ENCODE peak calls at places on chromosomes 5 and 9, in seven cellular contexts. F, Q, T, H, J, U and C are unnamed samples.

GRCh38 chr5:152688561-152689274 is 283.6 kb upstream of the NMUR2 start:
- DNase-seq in F (no peak), H (peak; percentile 54), U (no peak), Q (peak; percentile 78), J (no peak), T (no peak), C (peak; percentile 34)

GRCh38 chr5:53161876-53162275 is 52.3 kb upstream of the MOCS2 start:
- DNase-seq in T (no peak), H (peak; percentile 63), U (no peak), J (no peak), Q (no peak), F (no peak), C (peak; percentile 43)

GRCh38 chr9:17135578-17135904 is 701 bp downstream of the CNTLN start:
- DNase-seq in F (no peak), U (no peak), H (no peak), J (no peak), T (no peak), Q (no peak), C (no peak)

GRCh38 chr9:99807276-99807852 is 14.3 kb upstream of the NR4A3 start:
- DNase-seq in Q (peak; percentile 82), J (peak; percentile 76), U (peak; percentile 76), F (peak; percentile 85), H (peak; percentile 73), T (peak; percentile 83), C (no peak)

GRCh38 chr5:59328801-59329296 is 564.7 kb downstream of the PDE4D start:
- DNase-seq in U (no peak), F (no peak), H (peak; percentile 64), T (no peak), Q (peak; percentile 3), J (no peak), C (no peak)

GRCh38 chr9:114382951-114383865 is 4.6 kb downstream of the AKNA start:
- DNase-seq in Q (no peak), F (peak; percentile 83), H (peak; percentile 72), J (no peak), T (no peak), U (peak; percentile 59), C (no peak)

GRCh38 chr5:145540375-145540774 is 294.8 kb downstream of the PRELID2 start:
- DNase-seq in J (no peak), U (no peak), F (no peak), Q (no peak), H (peak; percentile 17), T (no peak), C (no peak)

GRCh38 chr9:20280330-20280729 is 342.0 kb downstream of the MLLT3 start:
- DNase-seq in Q (no peak), T (no peak), U (no peak), H (no peak), F (no peak), J (no peak), C (no peak)

GRCh38 chr9:114060711-114061110 is 17.4 kb downstream of the AMBP start:
- DNase-seq in F (no peak), J (peak; percentile 40), H (no peak), T (no peak), U (no peak), Q (no peak), C (no peak)

GRCh38 chr9:4490705-4491620 is 695 bp downstream of the SLC1A1 start:
- DNase-seq in H (peak; percentile 27), J (no peak), U (peak; percentile 29), F (no peak), Q (peak; percentile 27), T (no peak), C (no peak)

GRCh38 chr5:143085319-143085917 is 315.2 kb downstream of the ARHGAP26 start:
- DNase-seq in U (no peak), H (no peak), J (no peak), T (no peak), Q (no peak), F (no peak), C (no peak)

GRCh38 chr9:35114921-35115341 is 731 bp downstream of the ATOSB start:
- DNase-seq in U (peak; percentile 58), F (peak; percentile 82), H (peak; percentile 80), T (peak; percentile 42), J (peak; percentile 80), Q (peak; percentile 58), C (no peak)

GRCh38 chr9:698276-698675 is 143.2 kb upstream of the DMRT1 start:
- DNase-seq in J (no peak), H (peak; percentile 63), Q (no peak), U (no peak), F (no peak), T (no peak), C (no peak)

GRCh38 chr5:122154491-122154890 is 25.1 kb downstream of the ZNF474 start:
- DNase-seq in T (no peak), Q (no peak), F (no peak), U (no peak), H (peak; percentile 67), J (no peak), C (no peak)

GRCh38 chr5:76455531-76456132 is 52.5 kb downstream of the IQGAP2 start:
- DNase-seq in J (no peak), F (no peak), Q (no peak), T (no peak), U (no peak), H (no peak), C (no peak)

GRCh38 chr9:125239631-125240597 is 1.2 kb downstream of the HSPA5 start:
- DNase-seq in Q (no peak), J (no peak), F (no peak), H (no peak), U (no peak), T (no peak), C (no peak)

GRCh38 chr9:125238915-125239446 is 2.2 kb downstream of the HSPA5 start:
- DNase-seq in U (no peak), T (no peak), H (no peak), J (no peak), F (no peak), Q (no peak), C (no peak)

GRCh38 chr9:125240649-125240999 is 519 bp downstream of the HSPA5 start:
- DNase-seq in U (peak; percentile 59), F (no peak), Q (peak; percentile 41), J (peak; percentile 61), H (peak; percentile 45), T (peak; percentile 50), C (no peak)

GRCh38 chr9:125235805-125236534 is 5.2 kb downstream of the HSPA5 start:
- DNase-seq in H (no peak), Q (no peak), J (no peak), F (no peak), U (no peak), T (no peak), C (no peak)

DNA sequence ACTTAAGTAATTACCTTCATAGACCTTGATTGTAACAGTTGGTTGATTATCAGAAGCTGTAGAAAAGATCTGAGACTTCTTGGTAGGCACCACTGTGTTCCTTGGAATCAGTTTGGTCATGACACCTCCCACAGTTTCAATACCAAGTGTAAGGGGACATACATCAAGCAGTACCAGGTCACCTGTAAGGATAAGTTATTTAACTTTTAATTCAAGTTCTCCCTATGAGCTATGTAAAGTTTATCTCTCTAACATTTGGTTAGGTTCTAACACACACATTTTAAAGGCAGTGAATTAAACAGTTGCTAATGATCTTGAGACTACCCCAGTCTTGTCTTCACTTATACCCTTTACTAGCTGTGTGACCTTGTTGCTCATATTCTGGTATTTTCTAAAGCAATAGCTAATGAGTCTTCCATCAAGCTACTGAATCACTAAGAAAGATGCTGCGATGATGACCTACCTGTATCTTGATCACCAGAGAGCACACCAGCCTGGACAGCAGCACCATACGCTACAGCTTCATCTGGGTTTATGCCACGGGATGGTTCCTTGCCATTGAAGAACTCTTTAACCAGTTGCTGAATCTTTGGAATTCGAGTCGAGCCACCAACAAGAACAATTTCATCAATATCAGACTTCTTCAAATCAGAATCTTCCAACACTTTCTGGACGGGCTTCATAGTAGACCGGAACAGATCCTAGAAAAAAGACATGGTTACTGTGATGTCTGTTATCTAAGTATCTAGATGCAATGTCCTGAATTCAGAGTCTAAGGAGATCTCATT is 2.8 kb downstream of the HSPA5 start:
- DNase-seq in F (no peak), U (no peak), J (no peak), T (no peak), H (no peak), Q (no peak), C (no peak)
- H3K4me3 ChIP-seq in F (no peak overlapping the region), U (peak overlapping the region; percentile 87), J (peak overlapping the region; percentile 91), T (peak overlapping the region; percentile 77), H (peak overlapping the region; percentile 87), Q (peak overlapping the region; percentile 93), C (peak overlapping the region; percentile 26)

DNA sequence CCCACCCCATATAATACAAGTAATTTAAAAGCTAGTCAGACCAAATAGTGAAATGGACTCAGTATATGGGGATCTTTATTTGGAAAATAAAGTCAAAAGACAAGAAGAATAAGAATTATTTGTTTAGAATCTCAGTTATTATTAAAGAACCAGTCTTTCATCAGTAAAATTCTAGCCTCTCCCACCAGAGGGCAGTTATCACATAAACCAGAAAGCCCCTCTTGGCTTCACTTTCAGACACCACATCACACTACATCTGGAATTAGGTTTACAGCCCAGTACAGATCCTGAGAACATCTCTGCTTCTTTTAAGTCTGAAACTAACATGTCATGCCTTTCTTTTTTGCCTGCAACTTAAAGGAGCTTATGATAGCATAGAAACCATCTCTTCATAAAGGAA is 12.2 kb upstream of the HSPB3 start:
- DNase-seq in T (no peak), J (no peak), Q (peak; percentile 71), F (no peak), U (peak; percentile 51), H (peak; percentile 79), C (no peak)
- TF ChIP-seq CTCF in T (no peak), J (peak; percentile 52), Q (peak; percentile 66), F (no peak), U (peak; percentile 61), H (peak; percentile 36), C (peak; percentile 53)

DNA sequence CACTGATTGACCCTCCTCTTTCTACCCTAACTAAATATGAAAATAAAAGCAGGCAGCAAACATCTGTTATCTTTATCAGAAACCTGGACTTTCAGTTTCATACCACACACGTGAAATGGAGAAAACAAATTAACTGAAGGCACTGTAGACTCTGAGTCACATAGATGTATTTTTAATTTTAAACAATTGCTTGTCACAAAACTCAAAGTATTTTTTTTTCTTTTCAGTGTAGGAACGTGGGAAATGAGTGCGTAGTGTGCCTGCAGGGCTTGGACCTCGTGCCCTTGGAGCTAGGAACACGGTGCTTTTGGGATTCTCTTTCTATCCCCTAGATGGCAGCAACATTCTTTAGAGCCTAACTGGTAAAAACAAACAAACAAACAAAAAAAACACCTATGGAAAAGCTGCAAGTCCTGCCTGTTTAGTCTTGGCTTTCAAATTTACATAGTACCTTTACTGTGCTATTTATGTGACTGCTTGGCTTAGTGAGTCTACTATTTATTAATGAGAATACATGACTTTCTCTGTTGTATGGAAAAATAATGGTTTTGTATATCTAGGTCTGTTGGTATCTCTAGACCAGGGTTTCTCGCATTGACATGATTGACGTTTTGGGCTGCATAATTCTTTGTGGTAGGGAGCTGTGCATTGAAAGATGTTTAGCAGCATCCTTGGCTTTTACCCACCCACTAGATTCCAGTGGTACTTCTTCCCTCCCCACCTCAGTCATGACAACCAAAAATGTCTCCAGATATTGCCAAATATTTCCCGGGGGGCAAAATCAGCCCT is 16.8 kb upstream of the ACTBL2 start:
- DNase-seq in T (no peak), J (no peak), H (peak; percentile 78), F (no peak), U (peak; percentile 70), Q (peak; percentile 59), C (no peak)
- H3K4me3 ChIP-seq in T (peak overlapping the region; percentile 4), J (no peak overlapping the region), H (peak overlapping the region; percentile 37), F (no peak overlapping the region), U (no peak overlapping the region), Q (peak overlapping the region; percentile 19), C (no peak overlapping the region)

DNA sequence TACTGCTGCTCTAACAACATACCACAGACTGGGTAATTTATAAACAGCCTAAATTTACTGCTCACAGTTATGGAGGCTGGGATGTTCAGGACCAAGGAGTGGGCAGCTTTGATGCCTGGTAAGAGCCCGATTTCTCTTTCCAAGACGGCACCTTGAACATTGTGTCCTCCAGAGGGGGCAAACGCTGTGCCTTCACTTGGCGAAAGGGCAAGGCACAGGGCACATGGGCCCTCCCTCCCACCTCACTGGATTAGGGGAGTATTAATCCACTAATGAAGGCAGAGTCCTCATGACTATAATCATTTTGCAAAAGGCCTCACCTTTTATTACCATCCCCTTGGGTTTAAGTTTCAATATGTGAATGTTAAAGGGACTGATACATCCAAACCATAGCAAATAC is 397.7 kb downstream of the TMEM38B start:
- DNase-seq in F (no peak), T (no peak), U (no peak), H (no peak), J (no peak), Q (no peak), C (no peak)
- TF ChIP-seq CTCF in F (no peak), T (no peak), U (no peak), H (no peak), J (no peak), Q (no peak), C (no peak)